ENCODE peak calls at places on chromosomes 5 and 9, in six cellular contexts. A, H, O, I, U and Y are unnamed samples.

GRCh38 chr9:136868644-136869043 is 2.5 kb upstream of the EDF1 start:
- DNase-seq in H (no peak), I (no peak), A (no peak), U (no peak), O (no peak), Y (no peak)

GRCh38 chr9:90884178-90884577 is 82.6 kb downstream of the SYK start:
- DNase-seq in H (no peak), O (no peak), U (no peak), I (no peak), A (no peak), Y (no peak)

GRCh38 chr9:107155244-107155817 is 127.7 kb upstream of the RAD23B start:
- DNase-seq in H (no peak), O (no peak), U (no peak), I (no peak), A (peak; percentile 3), Y (no peak)

GRCh38 chr5:174581483-174581882 is 142.9 kb upstream of the MSX2 start:
- DNase-seq in A (peak; percentile 5), I (no peak), H (no peak), U (peak; percentile 39), O (no peak), Y (no peak)

GRCh38 chr9:112011051-112011620 is 114.5 kb downstream of the UGCG start:
- DNase-seq in H (no peak), A (no peak), I (no peak), U (no peak), O (no peak), Y (no peak)

GRCh38 chr9:36119476-36119875 is 17.1 kb upstream of the GLIPR2 start:
- DNase-seq in A (no peak), I (no peak), O (no peak), U (no peak), H (peak; percentile 25), Y (no peak)

GRCh38 chr9:75788006-75788634 is 102.4 kb upstream of the PCSK5 start:
- DNase-seq in O (no peak), A (no peak), U (peak; percentile 15), I (peak; percentile 40), H (no peak), Y (no peak)

GRCh38 chr9:128127568-128127989 is at the start of gene PTGES2:
- DNase-seq in I (peak; percentile 92), A (peak; percentile 89), H (peak; percentile 87), O (peak; percentile 73), U (peak; percentile 87), Y (peak; percentile 71)

GRCh38 chr5:34639852-34640626 is 16.1 kb upstream of the RAI14 start:
- DNase-seq in O (no peak), H (no peak), I (no peak), U (no peak), A (no peak), Y (peak; percentile 66)

GRCh38 chr5:144028644-144029043 is 141.8 kb downstream of the YIPF5 start:
- DNase-seq in O (no peak), A (no peak), H (no peak), U (no peak), I (no peak), Y (peak; percentile 90)

GRCh38 chr9:83167126-83167525 is 104.2 kb upstream of the RASEF start:
- DNase-seq in O (no peak), A (no peak), H (peak; percentile 88), I (no peak), U (no peak), Y (no peak)

GRCh38 chr5:60810438-60811085 is 33.5 kb downstream of the ELOVL7 start:
- DNase-seq in H (peak; percentile 54), A (no peak), O (no peak), I (no peak), U (no peak), Y (no peak)

GRCh38 chr9:26779072-26779471 is 113.5 kb downstream of the CAAP1 start:
- DNase-seq in O (no peak), A (no peak), U (no peak), H (peak; percentile 46), I (no peak), Y (no peak)

GRCh38 chr5:130520211-130520610 is 615.9 kb downstream of the CHSY3 start:
- DNase-seq in U (no peak), H (peak; percentile 88), O (no peak), I (no peak), A (no peak), Y (no peak)

GRCh38 chr9:76866689-76867088 is 39.2 kb downstream of the PRUNE2 start:
- DNase-seq in H (peak; percentile 76), O (no peak), I (no peak), A (no peak), U (no peak), Y (peak; percentile 90)

GRCh38 chr9:116417464-116417863 is 263.9 kb downstream of the PAPPA start:
- DNase-seq in O (no peak), A (no peak), U (no peak), H (peak; percentile 28), I (no peak), Y (peak; percentile 38)

DNA sequence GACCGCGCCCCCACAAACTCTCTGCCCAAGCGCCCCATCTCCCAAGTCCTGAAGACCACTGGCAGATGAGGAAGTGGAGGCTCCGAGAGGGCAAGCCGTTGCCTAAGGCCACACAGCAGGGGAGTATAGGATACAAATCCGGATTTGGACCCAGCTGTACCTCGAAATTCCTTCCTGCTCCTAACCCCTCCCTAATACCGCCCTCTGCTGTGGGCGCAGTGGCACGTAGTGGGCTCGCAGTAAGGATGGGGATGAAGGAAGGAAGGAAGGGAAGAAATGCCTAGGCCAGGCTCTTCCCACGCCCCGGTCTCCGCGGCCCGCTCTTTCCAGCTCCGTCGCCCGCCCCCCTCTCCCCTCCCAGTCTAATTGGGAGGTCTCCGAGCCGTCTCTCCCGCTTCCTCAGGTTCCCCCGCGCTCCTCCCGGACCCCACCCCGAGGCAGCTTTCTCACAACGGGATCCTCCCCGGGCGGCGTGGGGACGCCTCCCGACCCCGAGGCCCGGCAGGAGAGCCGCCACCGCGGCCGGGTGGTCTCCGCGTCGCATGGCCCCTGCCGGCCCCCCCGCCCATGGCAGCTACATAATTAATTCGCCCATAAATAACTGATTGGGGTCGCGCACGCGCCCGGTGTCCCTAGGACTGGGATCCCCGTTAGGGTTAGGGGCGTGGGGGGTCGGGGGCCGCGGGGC is 138.9 kb downstream of the C9orf50 start:
- DNase-seq in A (no peak), I (no peak), U (no peak), H (no peak), O (no peak), Y (no peak)
- TF ChIP-seq CTCF in A (no peak), I (peak; percentile 23), U (no peak), H (peak; percentile 20), O (no peak), Y (peak; percentile 58)

GRCh38 chr9:133992780-133993634 is 883 bp upstream of the VAV2 start:
- DNase-seq in I (peak; percentile 91), U (peak; percentile 86), A (peak; percentile 78), O (peak; percentile 61), H (peak; percentile 92), Y (peak; percentile 89)
- TF ChIP-seq CTCF in I (peak; percentile 44), U (no peak), A (peak; percentile 76), O (peak; percentile 48), H (peak; percentile 39), Y (peak; percentile 69)

GRCh38 chr5:139050432-139050831 is 147.7 kb downstream of the SIL1 start:
- DNase-seq in I (no peak), H (no peak), A (no peak), U (no peak), O (no peak), Y (no peak)

GRCh38 chr5:139051392-139051791 is 146.8 kb downstream of the SIL1 start:
- DNase-seq in U (no peak), I (no peak), A (no peak), O (no peak), H (no peak), Y (no peak)

GRCh38 chr5:139043127-139043905 is 154.9 kb downstream of the SIL1 start:
- DNase-seq in I (no peak), A (no peak), U (no peak), H (no peak), O (no peak), Y (no peak)

GRCh38 chr5:139046551-139046950 is 151.6 kb downstream of the SIL1 start:
- DNase-seq in H (no peak), O (no peak), A (no peak), U (no peak), I (no peak), Y (no peak)
- TF ChIP-seq CTCF in H (no peak), O (no peak), A (no peak), U (no peak), I (no peak), Y (no peak)

GRCh38 chr9:37511006-37511714 is 25.4 kb downstream of the POLR1E start:
- DNase-seq in H (no peak), U (peak; percentile 47), I (peak; percentile 56), A (peak; percentile 49), O (no peak), Y (no peak)
- TF ChIP-seq CTCF in H (no peak), U (no peak), I (no peak), A (peak; percentile 42), O (no peak), Y (peak; percentile 26)

GRCh38 chr5:141914154-141914743 is 9.4 kb upstream of the DELE1 start:
- DNase-seq in O (no peak), H (no peak), I (peak; percentile 76), A (peak; percentile 31), U (peak; percentile 69), Y (no peak)
- TF ChIP-seq CTCF in O (no peak), H (no peak), I (peak; percentile 40), A (peak; percentile 66), U (no peak), Y (peak; percentile 55)

DNA sequence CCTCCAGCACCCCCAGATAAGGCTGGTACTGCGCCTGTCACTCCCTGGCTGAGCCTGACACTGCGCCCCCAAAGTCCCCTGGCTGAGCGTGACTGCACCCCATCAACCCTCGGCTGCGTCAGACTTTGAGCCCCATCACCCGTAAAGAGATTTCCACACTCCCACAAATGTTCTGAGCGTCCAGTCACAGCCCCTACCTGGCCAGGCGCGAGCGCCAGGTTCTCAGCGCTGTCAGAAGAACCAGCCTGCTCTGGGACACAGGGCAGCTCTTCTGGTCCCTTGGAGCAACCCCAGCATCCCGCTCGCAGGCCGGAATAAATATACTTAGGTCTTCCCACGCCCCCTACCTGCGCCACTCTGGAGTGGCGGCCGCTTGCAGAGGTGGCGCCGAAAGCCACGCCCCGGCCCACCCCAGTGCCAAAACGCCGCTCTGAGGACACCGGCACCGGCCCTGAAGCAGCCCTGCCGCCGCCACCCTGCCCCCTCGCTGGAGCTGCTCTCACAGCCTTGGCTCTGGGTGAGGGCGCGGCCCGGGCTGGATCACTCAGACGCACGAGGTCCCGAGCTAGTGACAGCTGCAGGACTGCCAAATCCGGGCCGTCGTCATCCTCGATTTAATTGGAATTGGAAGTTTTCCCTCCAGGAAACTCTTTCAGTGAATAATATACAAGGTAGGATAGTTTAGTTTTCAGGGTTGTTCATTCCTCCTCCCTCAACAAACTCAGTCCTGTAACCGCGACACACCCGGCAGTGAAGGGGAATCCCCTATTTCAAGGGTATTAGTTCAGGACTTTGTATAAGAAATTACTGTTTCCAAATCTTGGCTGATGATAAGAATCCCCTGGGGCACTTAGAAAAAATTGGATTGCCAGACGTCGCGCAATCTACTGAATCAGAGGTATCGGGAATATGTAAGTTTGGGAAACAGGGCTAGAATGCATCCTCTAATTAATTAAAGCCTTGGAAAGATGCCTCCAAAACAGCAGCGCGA is 1.2 kb upstream of the CEMIP2 start:
- DNase-seq in U (peak; percentile 67), H (peak; percentile 81), A (peak; percentile 81), I (peak; percentile 95), O (peak; percentile 53), Y (peak; percentile 56)
- TF ChIP-seq CTCF in U (no peak), H (peak; percentile 22), A (peak; percentile 64), I (peak; percentile 10), O (peak; percentile 62), Y (peak; percentile 50)

GRCh38 chr5:78634634-78635033 is 13.9 kb downstream of the LHFPL2 start:
- DNase-seq in I (no peak), O (no peak), H (no peak), A (no peak), U (no peak), Y (no peak)
- TF ChIP-seq CTCF in I (peak; percentile 14), O (no peak), H (no peak), A (peak; percentile 40), U (no peak), Y (peak; percentile 66)